ENCODE peak calls at places on chromosomes 1 and 21, in seven cellular contexts. B is activated CD8-positive, alpha-beta memory T cell treated with anti-CD3 and anti-CD28 coated beads for 24 hours; V is lower leg skin; R is AG09309; N is pons; U is astrocyte of the spinal cord; W is DMS79 treated with DMSO at 0.1 percent for 48 hours. F is an unnamed sample.

GRCh38 chr1:24392982-24393645 is 20.5 kb downstream of the STPG1 start:
- DNase-seq in B (no peak), V (peak), R (no peak), N (no peak), U (no peak), W (no peak), F (no peak)

GRCh38 chr1:167928457-167928852 is 8.0 kb upstream of the DCAF6 start:
- DNase-seq in B (no peak), V (no peak), R (no peak), N (no peak), U (no peak), W (no peak), F (no peak)

GRCh38 chr1:58649555-58649954 is 50.3 kb downstream of the MYSM1 start:
- DNase-seq in B (peak), V (no peak), R (no peak), N (no peak), U (no peak), W (peak), F (no peak)

GRCh38 chr1:85504417-85504816 is 39.5 kb upstream of the DDAH1 start:
- DNase-seq in B (no peak), V (no peak), R (no peak), N (no peak), U (no peak), W (no peak), F (no peak)

GRCh38 chr1:222095606-222096475 is 354.0 kb upstream of the DUSP10 start:
- DNase-seq in B (peak), V (peak), R (no peak), N (no peak), U (no peak), W (no peak), F (peak)

GRCh38 chr1:185681034-185681633 is 53.1 kb upstream of the HMCN1 start:
- DNase-seq in B (no peak), V (no peak), R (no peak), N (peak), U (peak), W (peak), F (peak)

GRCh38 chr1:232786845-232787455 is 18.3 kb upstream of the MAP10 start:
- DNase-seq in B (no peak), V (no peak), R (no peak), N (no peak), U (no peak), W (no peak), F (no peak)

GRCh38 chr1:209391792-209392191 is 191.7 kb upstream of the CAMK1G start:
- DNase-seq in B (no peak), V (no peak), R (no peak), N (no peak), U (no peak), W (no peak), F (no peak)

GRCh38 chr1:5597171-5597864 is 394.9 kb downstream of the NPHP4 start:
- DNase-seq in B (no peak), V (peak), R (no peak), N (no peak), U (no peak), W (no peak), F (no peak)

GRCh38 chr1:203557958-203558760 is 64.2 kb downstream of the OPTC start:
- DNase-seq in B (no peak), V (peak), R (peak), N (no peak), U (peak), W (no peak), F (peak)

GRCh38 chr1:71351438-71351837 is 270.6 kb upstream of the ZRANB2 start:
- DNase-seq in B (no peak), V (no peak), R (peak), N (no peak), U (peak), W (no peak), F (no peak)

GRCh38 chr1:89919174-89919573 is 75.7 kb upstream of the ZNF326 start:
- DNase-seq in B (no peak), V (no peak), R (no peak), N (no peak), U (no peak), W (no peak), F (no peak)

GRCh38 chr1:182217967-182218366 is 156.5 kb upstream of the ZNF648 start:
- DNase-seq in B (no peak), V (no peak), R (no peak), N (no peak), U (no peak), W (no peak), F (no peak)

GRCh38 chr1:12161662-12162458 is 4.9 kb upstream of the TNFRSF1B start:
- DNase-seq in B (peak), V (peak), R (peak), N (peak), U (peak), W (peak), F (peak)

GRCh38 chr21:31117046-31117916 is 79.0 kb upstream of the KRTAP19-8 start:
- DNase-seq in B (no peak), V (no peak), R (peak), N (peak), U (peak), W (no peak), F (peak)

GRCh38 chr1:228089520-228090380 is 7.2 kb downstream of the ARF1 start:
- DNase-seq in B (no peak), V (no peak), R (no peak), N (no peak), U (no peak), W (no peak), F (no peak)

GRCh38 chr1:153567621-153568366 is 2.1 kb upstream of the S100A2 start:
- DNase-seq in B (no peak), V (no peak), R (no peak), N (no peak), U (peak), W (no peak), F (peak)

GRCh38 chr1:31111290-31111951 is 45.9 kb upstream of the PUM1 start:
- DNase-seq in B (no peak), V (no peak), R (peak), N (no peak), U (peak), W (peak), F (peak)

GRCh38 chr1:116115476-116115875 is 4.3 kb downstream of the MAB21L3 start:
- DNase-seq in B (no peak), V (no peak), R (peak), N (no peak), U (peak), W (no peak), F (peak)

GRCh38 chr1:32791881-32792280 is 25.3 kb downstream of the YARS1 start:
- DNase-seq in B (no peak), V (no peak), R (no peak), N (no peak), U (no peak), W (no peak), F (peak)